ENCODE peak calls at places on chromosomes 7 and 10, in four cellular contexts. X, W, T and A are unnamed samples.

GRCh38 chr10:44300666-44301649 is 83.9 kb downstream of the CXCL12 start:
- DNase-seq in W (no peak), X (no peak), T (no peak), A (no peak)

GRCh38 chr7:119254741-119255140 is 1018.2 kb upstream of the KCND2 start:
- DNase-seq in W (no peak), T (no peak), X (no peak), A (no peak)

GRCh38 chr7:25926009-25926408 is 226.0 kb upstream of the NFE2L3 start:
- DNase-seq in X (no peak), W (no peak), T (no peak), A (no peak)

GRCh38 chr7:67992287-67992686 is 995.7 kb downstream of the TYW1 start:
- DNase-seq in T (no peak), X (no peak), W (no peak), A (no peak)

GRCh38 chr10:75612904-75613684 is 181.7 kb downstream of the LRMDA start:
- DNase-seq in T (peak; percentile 99), W (no peak), X (no peak), A (no peak)

GRCh38 chr7:71384094-71384493 is 252.2 kb downstream of the GALNT17 start:
- DNase-seq in T (no peak), W (no peak), X (no peak), A (no peak)

GRCh38 chr10:122446668-122447410 is 7.6 kb upstream of the ARMS2 start:
- DNase-seq in X (peak; percentile 7), T (no peak), W (no peak), A (peak; percentile 34)

GRCh38 chr10:114043532-114044250 is at the start of gene ADRB1:
- DNase-seq in W (peak; percentile 5), T (peak; percentile 84), X (peak; percentile 65), A (peak; percentile 97)

GRCh38 chr7:29765392-29765979 is 40.8 kb upstream of the WIPF3 start:
- DNase-seq in W (no peak), X (no peak), T (no peak), A (no peak)

GRCh38 chr7:107953265-107953923 is 49.6 kb downstream of the LAMB1 start:
- DNase-seq in W (no peak), X (no peak), T (no peak), A (no peak)

GRCh38 chr10:58555170-58555929 is 42.7 kb downstream of the BICC1 start:
- DNase-seq in T (no peak), W (no peak), X (no peak), A (no peak)

GRCh38 chr10:69418052-69418752 is 1.5 kb upstream of the TACR2 start:
- DNase-seq in W (no peak), T (no peak), X (no peak), A (no peak)

GRCh38 chr10:82564353-82565218 is 689.6 kb downstream of the NRG3 start:
- DNase-seq in T (no peak), W (no peak), X (no peak), A (no peak)

GRCh38 chr7:38373155-38373554 is 99.7 kb upstream of the TARP start:
- DNase-seq in T (no peak), W (no peak), X (no peak), A (no peak)

GRCh38 chr7:131011976-131012375 is 278.0 kb upstream of the KLF14 start:
- DNase-seq in X (no peak), T (peak; percentile 64), W (no peak), A (no peak)

GRCh38 chr10:133274751-133275682 is 1.7 kb downstream of the ADAM8 start:
- DNase-seq in X (no peak), W (peak; percentile 82), T (peak; percentile 68), A (no peak)

GRCh38 chr7:149379625-149380024 is 81.2 kb downstream of the ZNF777 start:
- DNase-seq in X (no peak), T (no peak), W (no peak), A (no peak)

GRCh38 chr10:131655101-131655849 is 245.5 kb upstream of the PPP2R2D start:
- DNase-seq in T (no peak), X (no peak), W (no peak), A (no peak)

GRCh38 chr7:68187549-68187948 is 1190.9 kb downstream of the TYW1 start:
- DNase-seq in T (no peak), X (no peak), W (no peak), A (no peak)

GRCh38 chr10:29692121-29692539 is 57.4 kb upstream of the SVIL start:
- DNase-seq in X (no peak), W (no peak), T (no peak), A (no peak)

GRCh38 chr7:64463636-64464375 is 99.1 kb downstream of the ZNF680 start:
- DNase-seq in W (peak; percentile 7), X (no peak), T (no peak), A (no peak)

GRCh38 chr7:105650382-105650729 is 69.1 kb upstream of the EFCAB10 start:
- DNase-seq in T (no peak), X (no peak), W (no peak), A (no peak)

GRCh38 chr10:14971867-14972448 is 12.8 kb downstream of the MEIG1 start:
- DNase-seq in X (no peak), T (peak; percentile 50), W (peak; percentile 28), A (peak; percentile 45)

GRCh38 chr7:1274876-1275684 is 42.4 kb downstream of the UNCX start:
- DNase-seq in X (no peak), T (no peak), W (no peak), A (no peak)

GRCh38 chr7:2151235-2151634 is 81.5 kb downstream of the MAD1L1 start:
- DNase-seq in X (peak; percentile 19), T (no peak), W (no peak), A (no peak)

GRCh38 chr7:120738816-120739215 is 119.1 kb downstream of the TSPAN12 start:
- DNase-seq in W (no peak), X (peak; percentile 53), T (no peak), A (peak; percentile 34)

GRCh38 chr7:33601884-33602283 is 303.5 kb upstream of the BMPER start:
- DNase-seq in T (no peak), W (no peak), X (no peak), A (peak; percentile 4)

GRCh38 chr10:60943372-60944158 is 420 bp downstream of the RHOBTB1 start:
- DNase-seq in W (no peak), X (peak; percentile 51), T (peak; percentile 63), A (peak; percentile 74)